ENCODE peak calls at places on chromosomes 4 and X, in four cellular contexts. F is ACHN, E is GM03348, R is endodermal cell. I is an unnamed sample.

GRCh38 chr4:5370286-5370685 is 319.0 kb downstream of the STK32B start:
- DNase-seq in F (no peak), E (peak), R (no peak), I (no peak)

GRCh38 chrX:34961662-34962061 is 19.1 kb downstream of the FAM47B start:
- DNase-seq in F (no peak), E (no peak), R (no peak), I (no peak)

GRCh38 chr4:101288365-101289145 is 58.8 kb downstream of the PPP3CA start:
- DNase-seq in F (no peak), E (no peak), R (no peak), I (no peak)

GRCh38 chr4:91127891-91128290 is 1000.7 kb downstream of the CCSER1 start:
- DNase-seq in F (no peak), E (no peak), R (peak), I (no peak)

GRCh38 chr4:177427097-177427665 is 15.1 kb downstream of the AGA start:
- DNase-seq in F (no peak), E (peak), R (no peak), I (no peak)

GRCh38 chrX:66635360-66635759 is 3.5 kb downstream of the EDA2R start:
- DNase-seq in F (peak), E (peak), R (no peak), I (no peak)

GRCh38 chrX:12954981-12955380 is 19.9 kb upstream of the TMSB4X start:
- DNase-seq in F (no peak), E (no peak), R (no peak), I (no peak)

GRCh38 chrX:40091691-40092421 is 5.9 kb downstream of the BCOR start:
- DNase-seq in F (no peak), E (no peak), R (peak), I (no peak)

GRCh38 chr4:173046818-173047217 is 121.8 kb upstream of the GALNT7 start:
- DNase-seq in F (peak), E (no peak), R (no peak), I (no peak)

GRCh38 chr4:5366009-5366386 is 314.7 kb downstream of the STK32B start:
- DNase-seq in F (no peak), E (no peak), R (no peak), I (no peak)

GRCh38 chrX:42678133-42678532 is 99.8 kb downstream of the PPP1R2C start:
- DNase-seq in F (peak), E (peak), R (no peak), I (no peak)

GRCh38 chrX:46953597-46953996 is 41.4 kb downstream of the JADE3 start:
- DNase-seq in F (no peak), E (no peak), R (peak), I (no peak)

GRCh38 chrX:2391869-2392606 is 108.7 kb downstream of the DHRSX start:
- DNase-seq in F (peak), E (peak), R (peak), I (no peak)

GRCh38 chr4:136651278-136651667 is 881.0 kb downstream of the PCDH18 start:
- DNase-seq in F (no peak), E (no peak), R (no peak), I (no peak)

GRCh38 chrX:153922932-153923857 is 2.9 kb downstream of the ARHGAP4 start:
- DNase-seq in F (peak), E (peak), R (no peak), I (no peak)

GRCh38 chr4:2272828-2273120 is 10.9 kb upstream of the MXD4 start:
- DNase-seq in F (no peak), E (no peak), R (no peak), I (no peak)

GRCh38 chrX:132948648-132949260 is 9.7 kb downstream of the HS6ST2 start:
- DNase-seq in F (peak), E (no peak), R (peak), I (no peak)

GRCh38 chrX:85922821-85923220 is 124.5 kb downstream of the CHM start:
- DNase-seq in F (no peak), E (peak), R (no peak), I (no peak)

GRCh38 chr4:40066651-40067050 is 10.0 kb downstream of the N4BP2 start:
- DNase-seq in F (no peak), E (no peak), R (no peak), I (no peak)

GRCh38 chrX:70219938-70220764 is 14.3 kb upstream of the AWAT1 start:
- DNase-seq in F (no peak), E (peak), R (peak), I (no peak)

GRCh38 chrX:135185795-135186443 is 14.7 kb upstream of the CT55 start:
- DNase-seq in F (peak), E (peak), R (peak), I (no peak)

GRCh38 chrX:130171446-130172126 is at the start of gene RAB33A:
- DNase-seq in F (peak), E (peak), R (peak), I (peak)

I was measured in activated B cell treated with CpG ODN at 0.5 μM for 24 hours.